ENCODE peak calls at places on chromosomes 5 and 9, in seven cellular contexts. M, Z, R, Q, A, U and L are unnamed samples.

GRCh38 chr5:126858441-126858840 is 81.5 kb downstream of the LMNB1 start:
- DNase-seq in M (no peak), Q (peak; percentile 98), R (no peak), Z (no peak), A (peak; percentile 89), U (peak; percentile 78), L (peak; percentile 46)

GRCh38 chr9:99126312-99126711 is 21.4 kb downstream of the TGFBR1 start:
- DNase-seq in Z (peak; percentile 38), U (no peak), M (no peak), R (peak; percentile 46), A (no peak), Q (no peak), L (no peak)

GRCh38 chr5:113199122-113199905 is 222.7 kb downstream of the DCP2 start:
- DNase-seq in U (no peak), R (peak; percentile 86), Q (no peak), Z (peak; percentile 68), A (peak; percentile 85), M (no peak), L (no peak)

GRCh38 chr9:10387282-10387681 is 225.5 kb downstream of the PTPRD start:
- DNase-seq in A (peak; percentile 31), Z (no peak), U (no peak), R (no peak), M (no peak), Q (peak; percentile 28), L (no peak)

GRCh38 chr5:135441919-135442318 is 5.2 kb downstream of the DCANP1 start:
- DNase-seq in Z (no peak), Q (peak; percentile 11), R (no peak), M (no peak), A (no peak), U (no peak), L (peak; percentile 24)

GRCh38 chr5:58542709-58543108 is 40.2 kb upstream of the RAB3C start:
- DNase-seq in R (no peak), M (peak; percentile 21), Z (no peak), Q (no peak), U (no peak), A (no peak), L (no peak)

GRCh38 chr5:59174248-59174844 is 591.5 kb downstream of the RAB3C start:
- DNase-seq in M (peak; percentile 23), A (peak; percentile 71), Z (peak; percentile 82), U (peak; percentile 44), Q (no peak), R (peak; percentile 87), L (no peak)

GRCh38 chr5:101894985-101895384 is 401.1 kb downstream of the SLCO4C1 start:
- DNase-seq in R (no peak), Z (no peak), Q (no peak), A (no peak), U (no peak), M (no peak), L (no peak)

GRCh38 chr5:37838152-37838932 is 1.5 kb downstream of the GDNF start:
- DNase-seq in Z (peak; percentile 66), R (peak; percentile 30), A (peak; percentile 83), M (no peak), U (no peak), Q (peak; percentile 75), L (no peak)

GRCh38 chr9:130140701-130141100 is 31.5 kb upstream of the NCS1 start:
- DNase-seq in R (no peak), A (no peak), M (no peak), Q (no peak), U (no peak), Z (no peak), L (no peak)

GRCh38 chr5:158807947-158808346 is 291.8 kb downstream of the EBF1 start:
- DNase-seq in Q (no peak), U (peak; percentile 7), A (no peak), M (no peak), R (no peak), Z (no peak), L (no peak)

GRCh38 chr9:95080961-95081658 is 236.4 kb downstream of the FANCC start:
- DNase-seq in R (no peak), U (no peak), M (no peak), A (no peak), Q (no peak), Z (no peak), L (no peak)

GRCh38 chr5:16411741-16412455 is 53.7 kb downstream of the ZNF622 start:
- DNase-seq in Z (no peak), A (no peak), Q (no peak), R (peak; percentile 46), U (no peak), M (no peak), L (no peak)

GRCh38 chr9:114968710-114969109 is 38.3 kb upstream of the TNFSF8 start:
- DNase-seq in Z (peak; percentile 59), A (peak; percentile 73), U (no peak), M (no peak), Q (no peak), R (peak; percentile 17), L (no peak)

GRCh38 chr9:76537150-76537646 is 78.2 kb downstream of the GCNT1 start:
- DNase-seq in U (no peak), Q (no peak), A (no peak), R (no peak), M (no peak), Z (no peak), L (no peak)

GRCh38 chr9:114271556-114272510 is 51.1 kb upstream of the ORM1 start:
- DNase-seq in A (peak; percentile 72), Z (peak; percentile 55), M (peak; percentile 57), R (peak; percentile 58), U (no peak), Q (peak; percentile 56), L (peak; percentile 80)

GRCh38 chr9:5013379-5013778 is 28.3 kb downstream of the JAK2 start:
- DNase-seq in Q (no peak), U (no peak), M (no peak), A (no peak), R (no peak), Z (no peak), L (no peak)

GRCh38 chr9:84751921-84752320 is 82.4 kb downstream of the NTRK2 start:
- DNase-seq in R (no peak), Z (no peak), A (no peak), Q (no peak), M (no peak), U (no peak), L (no peak)

GRCh38 chr9:95587071-95587964 is 70.5 kb upstream of the PTCH1 start:
- DNase-seq in M (no peak), U (no peak), Q (no peak), R (no peak), A (no peak), Z (no peak), L (no peak)

GRCh38 chr5:156414381-156414780 is 87.4 kb downstream of the SGCD start:
- DNase-seq in U (no peak), Z (peak; percentile 26), Q (no peak), A (no peak), M (no peak), R (peak; percentile 28), L (no peak)

GRCh38 chr5:169576181-169576598 is 7.4 kb upstream of the SPDL1 start:
- DNase-seq in Z (peak; percentile 57), A (no peak), Q (no peak), M (no peak), U (peak; percentile 57), R (peak; percentile 87), L (no peak)

GRCh38 chr5:7179364-7179763 is 216.6 kb upstream of the ADCY2 start:
- DNase-seq in Z (no peak), M (no peak), Q (no peak), U (no peak), R (no peak), A (no peak), L (no peak)
- H3K18ac ChIP-seq in Z (no peak overlapping the region), M (no peak overlapping the region), Q (no peak overlapping the region), U (no peak overlapping the region), R (no peak overlapping the region), A (no peak overlapping the region), L (no peak overlapping the region)

GRCh38 chr5:97208714-97209113 is 25.7 kb upstream of the RIOK2 start:
- DNase-seq in A (no peak), Z (no peak), U (no peak), R (no peak), M (no peak), Q (no peak), L (no peak)

GRCh38 chr5:97208184-97208713 is 25.2 kb upstream of the RIOK2 start:
- DNase-seq in U (no peak), Q (no peak), A (no peak), M (no peak), R (no peak), Z (no peak), L (no peak)

DNA sequence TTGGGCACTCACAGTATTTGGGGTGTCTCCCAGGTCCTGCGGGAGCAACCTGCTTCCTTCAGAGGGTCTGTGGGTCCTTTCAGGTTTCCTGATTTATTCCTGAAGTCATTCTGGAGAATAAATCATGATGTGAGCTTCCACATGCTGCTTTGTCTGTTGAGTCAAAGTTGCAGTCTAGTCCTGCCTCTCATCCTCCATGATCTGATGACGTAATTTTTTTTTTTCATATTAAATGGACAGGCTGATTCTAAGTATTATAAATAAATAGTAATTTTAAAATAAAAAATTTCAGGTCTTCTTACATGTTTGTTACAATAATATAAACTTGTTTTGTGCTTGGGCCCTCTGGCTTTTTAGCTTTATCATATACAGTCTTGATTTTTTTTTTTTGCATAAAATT is 26.3 kb upstream of the RIOK2 start:
- DNase-seq in Q (no peak), U (no peak), R (no peak), Z (no peak), M (no peak), A (no peak), L (no peak)
- H3K18ac ChIP-seq in Q (no peak overlapping the region), U (no peak overlapping the region), R (no peak overlapping the region), Z (no peak overlapping the region), M (no peak overlapping the region), A (no peak overlapping the region), L (no peak overlapping the region)

DNA sequence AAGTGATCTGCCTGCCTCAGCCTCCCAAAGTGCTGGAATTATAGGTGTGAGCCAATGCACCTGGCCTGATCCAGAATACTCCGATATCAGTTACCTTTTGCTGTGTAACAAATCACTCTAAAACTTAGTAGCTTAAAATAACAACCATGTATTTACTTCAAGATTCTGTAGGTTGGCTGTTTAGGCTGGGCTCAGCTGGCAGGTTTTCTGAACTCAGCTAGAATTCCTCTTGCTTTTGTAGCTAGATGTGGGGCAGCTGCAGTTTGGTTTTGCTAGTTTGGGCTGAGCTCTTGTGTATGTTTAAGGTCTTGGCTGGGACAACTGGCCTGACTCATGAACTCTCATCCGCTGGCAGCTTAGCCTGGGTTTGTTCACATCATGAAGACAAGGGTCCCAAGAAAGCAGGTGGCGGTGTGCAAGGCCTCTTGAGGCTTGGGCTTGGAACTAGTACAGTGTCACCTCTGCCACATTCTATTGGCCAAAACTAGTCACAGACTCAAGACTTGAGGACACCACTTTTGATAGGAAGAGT is 138.3 kb upstream of the SHB start:
- DNase-seq in R (no peak), Z (no peak), U (no peak), M (no peak), A (no peak), Q (no peak), L (no peak)
- H3K18ac ChIP-seq in R (no peak overlapping the region), Z (no peak overlapping the region), U (no peak overlapping the region), M (no peak overlapping the region), A (no peak overlapping the region), Q (no peak overlapping the region), L (no peak overlapping the region)

DNA sequence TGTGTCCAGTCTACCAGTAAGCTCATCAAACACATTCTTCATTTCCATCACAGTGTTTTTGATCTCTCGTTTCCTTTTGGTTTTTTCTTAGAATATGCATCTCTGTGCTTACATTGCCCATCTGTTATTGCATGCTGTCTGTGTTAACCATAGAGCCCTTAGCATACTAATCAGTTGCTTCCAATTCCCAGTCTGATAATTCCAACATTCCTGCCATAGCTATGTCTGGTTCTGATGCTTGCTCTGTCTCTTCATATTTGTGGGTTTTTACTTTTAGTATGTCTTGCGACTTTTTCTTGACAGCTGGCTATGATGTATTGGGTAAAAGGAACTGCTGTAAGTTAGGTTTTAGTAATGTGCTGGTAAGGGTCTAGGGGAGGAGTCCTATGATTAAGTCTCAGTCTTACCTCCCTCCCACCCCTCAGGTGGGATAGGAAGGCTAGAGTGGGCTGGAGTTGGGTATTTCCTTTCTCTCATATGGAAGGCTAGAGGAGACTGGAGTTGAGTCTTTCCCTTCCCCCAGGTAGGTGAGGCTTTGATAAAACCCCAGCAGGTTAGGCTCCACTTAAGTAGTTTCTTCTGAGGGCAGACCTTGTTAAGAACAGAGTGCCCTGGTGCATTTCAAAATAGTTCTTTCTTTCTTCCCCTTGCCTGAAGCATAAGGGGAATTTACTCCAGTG is 99.1 kb upstream of the RASGRF2 start:
- DNase-seq in Q (no peak), A (peak; percentile 57), R (peak; percentile 60), U (peak; percentile 58), Z (peak; percentile 56), M (no peak), L (no peak)
- H3K18ac ChIP-seq in Q (no peak overlapping the region), A (no peak overlapping the region), R (no peak overlapping the region), U (peak overlapping the region; percentile 84), Z (no peak overlapping the region), M (no peak overlapping the region), L (no peak overlapping the region)